ENCODE peak calls at places on chromosomes 13 and 19, in four cellular contexts. I is amniotic epithelial cell, B is GM12865, X is NCI-H774. T is an unnamed sample.
A peak's percentile ranks its signal among the peaks of the same experiment; 100 is the strongest.

GRCh38 chr19:4051175-4052101 is 15.3 kb downstream of the ZBTB7A start:
- DNase-seq in I (peak; percentile 74), B (no peak), X (no peak), T (no peak)

GRCh38 chr19:33641956-33642498 is 20.3 kb downstream of the CHST8 start:
- DNase-seq in I (no peak), B (no peak), X (no peak), T (no peak)

GRCh38 chr19:17466487-17466850 is 3.9 kb upstream of the SLC27A1 start:
- DNase-seq in I (no peak), B (no peak), X (no peak), T (no peak)

GRCh38 chr19:50376166-50377050 is at the start of gene NR1H2:
- DNase-seq in I (peak; percentile 97), B (peak; percentile 99), X (peak; percentile 97), T (peak; percentile 96)

GRCh38 chr13:34964558-34964957 is 22.5 kb downstream of the NBEA start:
- DNase-seq in I (no peak), B (no peak), X (no peak), T (no peak)

GRCh38 chr13:74197686-74198085 is 63.5 kb upstream of the KLF12 start:
- DNase-seq in I (no peak), B (no peak), X (no peak), T (no peak)

GRCh38 chr13:73303858-73304257 is 245.1 kb downstream of the KLF5 start:
- DNase-seq in I (no peak), B (no peak), X (no peak), T (no peak)

GRCh38 chr13:109869312-109870237 is 83.2 kb upstream of the IRS2 start:
- DNase-seq in I (peak; percentile 95), B (peak; percentile 22), X (peak; percentile 100), T (peak; percentile 80)

GRCh38 chr13:99153219-99153618 is 47.4 kb upstream of the UBAC2 start:
- DNase-seq in I (no peak), B (no peak), X (no peak), T (no peak)

GRCh38 chr13:104140557-104140956 is 1074.3 kb upstream of the SLC10A2 start:
- DNase-seq in I (no peak), B (no peak), X (peak; percentile 13), T (no peak)

GRCh38 chr13:71290963-71291937 is 575.8 kb downstream of the DACH1 start:
- DNase-seq in I (peak; percentile 46), B (peak; percentile 88), X (peak; percentile 37), T (peak; percentile 26)

GRCh38 chr13:50911051-50911690 is 1.6 kb downstream of the RNASEH2B start:
- DNase-seq in I (peak; percentile 65), B (peak; percentile 48), X (no peak), T (no peak)

GRCh38 chr19:879711-880438 is 13.1 kb downstream of the MED16 start:
- DNase-seq in I (no peak), B (no peak), X (no peak), T (no peak)

GRCh38 chr13:27012482-27013197 is 159.0 kb downstream of the USP12 start:
- DNase-seq in I (peak; percentile 89), B (no peak), X (no peak), T (no peak)

GRCh38 chr19:35756373-35757230 is at the start of gene HSPB6:
- DNase-seq in I (peak; percentile 48), B (no peak), X (no peak), T (peak; percentile 91)

GRCh38 chr13:57946361-57946760 is 314.8 kb downstream of the PCDH17 start:
- DNase-seq in I (no peak), B (peak; percentile 52), X (no peak), T (no peak)

GRCh38 chr13:94325660-94326059 is 153.8 kb downstream of the DCT start:
- DNase-seq in I (peak; percentile 93), B (no peak), X (no peak), T (no peak)

GRCh38 chr19:47436712-47437401 is 17.5 kb upstream of the MEIS3 start:
- DNase-seq in I (no peak), B (peak; percentile 83), X (peak; percentile 75), T (peak; percentile 82)

GRCh38 chr19:1489463-1489971 is 633 bp downstream of the PCSK4 start:
- DNase-seq in I (no peak), B (no peak), X (no peak), T (no peak)

GRCh38 chr19:45876411-45877197 is 9.3 kb downstream of the IRF2BP1 start:
- DNase-seq in I (no peak), B (no peak), X (no peak), T (no peak)

GRCh38 chr13:40388617-40389016 is 277.8 kb downstream of the FOXO1 start:
- DNase-seq in I (no peak), B (peak; percentile 96), X (no peak), T (no peak)

GRCh38 chr19:6126335-6126974 is 9.0 kb upstream of the ACSBG2 start:
- DNase-seq in I (peak; percentile 70), B (peak; percentile 80), X (peak; percentile 25), T (no peak)

GRCh38 chr13:34462843-34463242 is 479.2 kb upstream of the NBEA start:
- DNase-seq in I (peak; percentile 24), B (no peak), X (no peak), T (no peak)

GRCh38 chr13:28584873-28585317 is 74.0 kb upstream of the POMP start:
- DNase-seq in I (peak; percentile 37), B (no peak), X (no peak), T (no peak)

GRCh38 chr13:39417643-39418042 is 185.3 kb downstream of the LHFPL6 start:
- DNase-seq in I (peak; percentile 62), B (no peak), X (no peak), T (no peak)

GRCh38 chr19:32359581-32359980 is 14.2 kb downstream of the ZNF507 start:
- DNase-seq in I (no peak), B (no peak), X (no peak), T (no peak)

GRCh38 chr13:51612867-51613266 is 28.6 kb downstream of the WDFY2 start:
- DNase-seq in I (no peak), B (peak; percentile 27), X (no peak), T (no peak)

GRCh38 chr19:7559102-7559501 is 23.6 kb downstream of the PNPLA6 start:
- DNase-seq in I (no peak), B (no peak), X (no peak), T (no peak)

GRCh38 chr13:110126391-110126961 is 180.5 kb downstream of the COL4A1 start:
- DNase-seq in I (peak; percentile 99), B (no peak), X (peak; percentile 33), T (peak; percentile 58)

GRCh38 chr13:99433543-99434075 is 67.7 kb upstream of the TM9SF2 start:
- DNase-seq in I (no peak), B (peak; percentile 51), X (no peak), T (no peak)

GRCh38 chr19:7292352-7292949 is 1.8 kb downstream of the INSR start:
- DNase-seq in I (no peak), B (peak; percentile 22), X (no peak), T (no peak)

GRCh38 chr13:75486146-75486545 is 4.2 kb upstream of the TBC1D4 start:
- DNase-seq in I (no peak), B (peak; percentile 29), X (no peak), T (no peak)

GRCh38 chr19:2477141-2477710 is 1.3 kb downstream of the GADD45B start:
- DNase-seq in I (peak; percentile 62), B (no peak), X (no peak), T (peak; percentile 45)

GRCh38 chr13:51453308-51453958 is 597 bp upstream of the INTS6 start:
- DNase-seq in I (no peak), B (peak; percentile 85), X (no peak), T (peak; percentile 81)

GRCh38 chr13:19606152-19606551 is 27.3 kb upstream of the MPHOSPH8 start:
- DNase-seq in I (no peak), B (no peak), X (no peak), T (no peak)